ENCODE peak calls at places on chromosomes 11 and 22, in four cellular contexts. One of them, this sample, is unnamed.
A peak's percentile ranks its signal among the peaks of the same experiment; 100 is the strongest.

GRCh38 chr22:27876684-27877083 is 42.4 kb downstream of the PITPNB start:
- DNase-seq in neuronal stem cell: no peak
- DNase-seq in H9: no peak
- DNase-seq in IMR-90: peak; percentile 27
- DNase-seq in this sample: peak; percentile 44

GRCh38 chr22:41417622-41418390 is 28.8 kb downstream of the TOB2 start:
- DNase-seq in neuronal stem cell: no peak
- DNase-seq in H9: no peak
- DNase-seq in IMR-90: no peak
- DNase-seq in this sample: no peak

GRCh38 chr11:116312560-116313340 is 460.0 kb downstream of the BUD13 start:
- DNase-seq in neuronal stem cell: no peak
- DNase-seq in H9: no peak
- DNase-seq in IMR-90: no peak
- DNase-seq in this sample: no peak

GRCh38 chr22:49753276-49753884 is 74.3 kb downstream of the BRD1 start:
- DNase-seq in neuronal stem cell: no peak
- DNase-seq in H9: no peak
- DNase-seq in IMR-90: no peak
- DNase-seq in this sample: no peak

GRCh38 chr11:69905611-69906452 is 86.6 kb upstream of the FGF3 start:
- DNase-seq in neuronal stem cell: no peak
- DNase-seq in H9: no peak
- DNase-seq in IMR-90: no peak
- DNase-seq in this sample: no peak

GRCh38 chr11:120030411-120030810 is 107.5 kb downstream of the TRIM29 start:
- DNase-seq in neuronal stem cell: no peak
- DNase-seq in H9: peak; percentile 20
- DNase-seq in IMR-90: no peak
- DNase-seq in this sample: no peak

GRCh38 chr11:102974552-102975280 is 19.2 kb upstream of the MMP13 start:
- DNase-seq in neuronal stem cell: no peak
- DNase-seq in H9: no peak
- DNase-seq in IMR-90: peak; percentile 84
- DNase-seq in this sample: peak; percentile 23

GRCh38 chr11:2216400-2217064 is 44.9 kb upstream of the TH start:
- DNase-seq in neuronal stem cell: no peak
- DNase-seq in H9: no peak
- DNase-seq in IMR-90: no peak
- DNase-seq in this sample: no peak

GRCh38 chr11:83044958-83045712 is 26.6 kb downstream of the RAB30 start:
- DNase-seq in neuronal stem cell: no peak
- DNase-seq in H9: no peak
- DNase-seq in IMR-90: peak; percentile 92
- DNase-seq in this sample: peak; percentile 95

GRCh38 chr11:9004310-9004945 is 627 bp upstream of the NRIP3 start:
- DNase-seq in neuronal stem cell: peak; percentile 43
- DNase-seq in H9: peak; percentile 73
- DNase-seq in IMR-90: no peak
- DNase-seq in this sample: no peak

GRCh38 chr11:124470516-124471231 is 25.2 kb upstream of the OR8B8 start:
- DNase-seq in neuronal stem cell: no peak
- DNase-seq in H9: no peak
- DNase-seq in IMR-90: no peak
- DNase-seq in this sample: no peak

GRCh38 chr22:41603873-41604332 is 14.3 kb upstream of the PMM1 start:
- DNase-seq in neuronal stem cell: no peak
- DNase-seq in H9: no peak
- DNase-seq in IMR-90: no peak
- DNase-seq in this sample: no peak

GRCh38 chr11:102406099-102406498 is 46.5 kb downstream of the TMEM123 start:
- DNase-seq in neuronal stem cell: no peak
- DNase-seq in H9: no peak
- DNase-seq in IMR-90: no peak
- DNase-seq in this sample: no peak

GRCh38 chr11:59754494-59754858 is 700 bp upstream of the STX3 start:
- DNase-seq in neuronal stem cell: no peak
- DNase-seq in H9: no peak
- DNase-seq in IMR-90: peak; percentile 3
- DNase-seq in this sample: no peak

GRCh38 chr11:78801161-78801884 is 226.7 kb upstream of the NARS2 start:
- DNase-seq in neuronal stem cell: no peak
- DNase-seq in H9: no peak
- DNase-seq in IMR-90: peak; percentile 98
- DNase-seq in this sample: peak; percentile 98

GRCh38 chr11:117932426-117932825 is 3.2 kb upstream of the TMPRSS13 start:
- DNase-seq in neuronal stem cell: no peak
- DNase-seq in H9: peak; percentile 15
- DNase-seq in IMR-90: no peak
- DNase-seq in this sample: no peak

GRCh38 chr11:63017306-63017974 is 1.8 kb upstream of the SLC22A8 start:
- DNase-seq in neuronal stem cell: no peak
- DNase-seq in H9: no peak
- DNase-seq in IMR-90: no peak
- DNase-seq in this sample: no peak

GRCh38 chr11:13035711-13036110 is 26.6 kb downstream of the RASSF10 start:
- DNase-seq in neuronal stem cell: no peak
- DNase-seq in H9: no peak
- DNase-seq in IMR-90: no peak
- DNase-seq in this sample: no peak

GRCh38 chr11:134646561-134646960 is 234.5 kb upstream of the B3GAT1 start:
- DNase-seq in neuronal stem cell: no peak
- DNase-seq in H9: no peak
- DNase-seq in IMR-90: no peak
- DNase-seq in this sample: no peak

GRCh38 chr11:111349191-111349695 is 29.8 kb downstream of the POU2AF1 start:
- DNase-seq in neuronal stem cell: no peak
- DNase-seq in H9: no peak
- DNase-seq in IMR-90: no peak
- DNase-seq in this sample: no peak

GRCh38 chr11:108853864-108854263 is 189.0 kb downstream of the DDX10 start:
- DNase-seq in neuronal stem cell: peak; percentile 15
- DNase-seq in H9: no peak
- DNase-seq in IMR-90: no peak
- DNase-seq in this sample: peak; percentile 27

GRCh38 chr11:127670372-127670771 is 669.8 kb upstream of the KIRREL3 start:
- DNase-seq in neuronal stem cell: no peak
- DNase-seq in H9: no peak
- DNase-seq in IMR-90: no peak
- DNase-seq in this sample: no peak

GRCh38 chr11:69451289-69451688 is 30.2 kb upstream of the LINC01488 start:
- DNase-seq in neuronal stem cell: no peak
- DNase-seq in H9: no peak
- DNase-seq in IMR-90: no peak
- DNase-seq in this sample: no peak

GRCh38 chr11:111428113-111428876 is 49.2 kb upstream of the POU2AF1 start:
- DNase-seq in neuronal stem cell: no peak
- DNase-seq in H9: no peak
- DNase-seq in IMR-90: no peak
- DNase-seq in this sample: no peak

GRCh38 chr11:10809373-10810199 is 860 bp upstream of the EIF4G2 start:
- DNase-seq in neuronal stem cell: peak; percentile 72
- DNase-seq in H9: peak; percentile 69
- DNase-seq in IMR-90: peak; percentile 80
- DNase-seq in this sample: peak; percentile 89

GRCh38 chr11:95232666-95233065 is 1.7 kb upstream of the SESN3 start:
- DNase-seq in neuronal stem cell: no peak
- DNase-seq in H9: no peak
- DNase-seq in IMR-90: no peak
- DNase-seq in this sample: no peak

GRCh38 chr11:131688056-131688693 is 317.8 kb downstream of the NTM start:
- DNase-seq in neuronal stem cell: peak; percentile 56
- DNase-seq in H9: peak; percentile 81
- DNase-seq in IMR-90: peak; percentile 41
- DNase-seq in this sample: peak; percentile 53

GRCh38 chr11:75174781-75175370 is 24.0 kb downstream of the SLCO2B1 start:
- DNase-seq in neuronal stem cell: no peak
- DNase-seq in H9: no peak
- DNase-seq in IMR-90: peak; percentile 34
- DNase-seq in this sample: peak; percentile 42

GRCh38 chr11:67449116-67449844 is 3.2 kb downstream of the GPR152 start:
- DNase-seq in neuronal stem cell: no peak
- DNase-seq in H9: no peak
- DNase-seq in IMR-90: no peak
- DNase-seq in this sample: no peak
- H3K14ac ChIP-seq in neuronal stem cell: no peak overlapping the region
- H3K14ac ChIP-seq in H9: no peak overlapping the region
- H3K14ac ChIP-seq in IMR-90: no peak overlapping the region
- H3K14ac ChIP-seq in this sample: no peak overlapping the region

DNA sequence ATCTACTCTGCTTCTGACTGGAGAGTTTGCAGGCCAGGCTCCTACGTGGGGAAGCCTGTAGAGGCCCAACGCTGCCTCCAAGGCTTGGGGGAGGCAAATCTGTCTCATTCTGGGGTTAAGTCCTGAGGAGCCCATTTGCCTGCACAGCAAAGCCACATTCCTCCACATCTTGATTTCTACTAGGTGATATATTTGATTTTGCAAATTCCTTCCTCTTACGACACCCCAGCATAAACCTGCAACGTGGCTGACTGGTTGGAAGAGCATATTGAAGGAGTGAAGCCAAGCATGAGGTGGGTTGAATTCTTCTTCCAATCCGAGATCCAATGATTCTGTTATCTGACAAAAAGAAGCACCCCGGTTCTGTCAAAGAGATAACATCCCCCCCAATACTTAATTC is 87.1 kb downstream of the FBXO7 start:
- DNase-seq in neuronal stem cell: no peak
- DNase-seq in H9: no peak
- DNase-seq in IMR-90: no peak
- DNase-seq in this sample: no peak
- H3K14ac ChIP-seq in neuronal stem cell: no peak overlapping the region
- H3K14ac ChIP-seq in H9: no peak overlapping the region
- H3K14ac ChIP-seq in IMR-90: no peak overlapping the region
- H3K14ac ChIP-seq in this sample: no peak overlapping the region

GRCh38 chr22:37803636-37804371 is 3.9 kb upstream of the GCAT start:
- DNase-seq in neuronal stem cell: no peak
- DNase-seq in H9: no peak
- DNase-seq in IMR-90: no peak
- DNase-seq in this sample: no peak

GRCh38 chr22:37801946-37802309 is 5.8 kb upstream of the GCAT start:
- DNase-seq in neuronal stem cell: no peak
- DNase-seq in H9: no peak
- DNase-seq in IMR-90: no peak
- DNase-seq in this sample: no peak

GRCh38 chr22:37803195-37803635 is 4.5 kb upstream of the GCAT start:
- DNase-seq in neuronal stem cell: no peak
- DNase-seq in H9: no peak
- DNase-seq in IMR-90: no peak
- DNase-seq in this sample: no peak

GRCh38 chr22:37804502-37804885 is 3.2 kb upstream of the GCAT start:
- DNase-seq in neuronal stem cell: no peak
- DNase-seq in H9: no peak
- DNase-seq in IMR-90: no peak
- DNase-seq in this sample: no peak

GRCh38 chr22:37802310-37803194 is 5.2 kb upstream of the GCAT start:
- DNase-seq in neuronal stem cell: peak; percentile 73
- DNase-seq in H9: peak; percentile 80
- DNase-seq in IMR-90: peak; percentile 39
- DNase-seq in this sample: peak; percentile 57
- H3K14ac ChIP-seq in neuronal stem cell: no peak overlapping the region
- H3K14ac ChIP-seq in H9: no peak overlapping the region
- H3K14ac ChIP-seq in IMR-90: peak overlapping the region; percentile 55
- H3K14ac ChIP-seq in this sample: no peak overlapping the region

GRCh38 chr22:43127166-43127908 is 15.9 kb downstream of the MCAT start:
- DNase-seq in neuronal stem cell: no peak
- DNase-seq in H9: no peak
- DNase-seq in IMR-90: no peak
- DNase-seq in this sample: no peak
- H3K14ac ChIP-seq in neuronal stem cell: no peak overlapping the region
- H3K14ac ChIP-seq in H9: no peak overlapping the region
- H3K14ac ChIP-seq in IMR-90: peak overlapping the region; percentile 85
- H3K14ac ChIP-seq in this sample: no peak overlapping the region

DNA sequence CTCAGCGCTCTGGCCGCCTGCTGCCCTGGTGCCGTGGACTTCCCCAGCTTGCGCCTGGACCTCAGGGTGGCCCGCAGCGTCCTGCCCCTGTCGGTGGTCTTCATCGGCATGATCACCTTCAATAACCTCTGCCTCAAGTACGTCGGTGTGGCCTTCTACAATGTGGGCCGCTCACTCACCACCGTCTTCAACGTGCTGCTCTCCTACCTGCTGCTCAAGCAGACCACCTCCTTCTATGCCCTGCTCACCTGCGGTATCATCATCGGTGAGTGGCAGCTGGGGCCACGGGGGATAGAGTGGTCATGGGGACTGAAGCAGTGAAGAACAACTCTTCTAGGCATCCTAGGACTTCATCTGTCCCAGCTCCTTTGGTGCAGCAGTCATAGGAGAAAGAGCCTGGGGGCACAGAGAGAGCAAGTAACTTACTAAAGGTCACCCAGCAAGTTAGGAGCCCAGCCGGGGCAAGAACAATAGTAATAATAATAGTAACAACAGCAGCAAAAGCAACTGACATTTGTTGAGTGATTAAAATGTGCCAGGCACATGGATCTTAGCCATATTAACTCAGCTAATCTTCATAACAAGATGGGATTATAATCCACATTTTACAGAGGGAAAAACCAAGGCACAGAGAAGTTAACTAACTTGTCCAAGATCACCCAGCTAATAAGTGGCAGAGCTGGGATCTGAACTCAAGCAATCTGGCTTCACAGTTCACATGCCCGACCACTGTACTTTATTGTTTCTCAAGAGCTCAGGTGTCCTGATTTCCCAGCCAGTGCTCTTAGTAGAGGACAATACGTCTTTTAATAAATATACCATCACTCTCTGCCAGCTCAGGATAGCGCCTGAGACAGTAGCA is 1.4 kb downstream of the SLC35C1 start:
- DNase-seq in neuronal stem cell: no peak
- DNase-seq in H9: no peak
- DNase-seq in IMR-90: no peak
- DNase-seq in this sample: no peak
- H3K14ac ChIP-seq in neuronal stem cell: peak overlapping the region; percentile 86
- H3K14ac ChIP-seq in H9: no peak overlapping the region
- H3K14ac ChIP-seq in IMR-90: peak overlapping the region; percentile 95
- H3K14ac ChIP-seq in this sample: no peak overlapping the region

This sample was measured in mesenchymal stem cell.